ENCODE peak calls at places on chromosomes 5 and 9, in nine cellular contexts. V is fibroblast of mammary gland; J is CD8-positive, alpha-beta T cell; A is mesothelial cell of epicardium; Z is astrocyte of the spinal cord; I is GM23338; W is glutamatergic neuron; T is cardiac muscle cell; G is HFFc6. O is an unnamed sample.
A peak's percentile ranks its signal among the peaks of the same experiment; 100 is the strongest.

GRCh38 chr5:119250946-119251901 is 104.6 kb upstream of the TNFAIP8 start:
- DNase-seq in V (peak; percentile 60), J (no peak), A (no peak), Z (peak; percentile 18), I (no peak), W (no peak), T (no peak), G (no peak), O (no peak)

GRCh38 chr9:37904647-37905505 is 949 bp upstream of the SLC25A51 start:
- DNase-seq in V (peak; percentile 61), J (no peak), A (no peak), Z (no peak), I (no peak), W (no peak), T (no peak), G (no peak), O (no peak)

GRCh38 chr9:78236511-78236950 is 656 bp downstream of the CEP78 start:
- DNase-seq in V (peak; percentile 6), J (no peak), A (no peak), Z (no peak), I (peak; percentile 58), W (no peak), T (no peak), G (no peak), O (no peak)

GRCh38 chr9:124258765-124259272 is 1.1 kb downstream of the NEK6 start:
- DNase-seq in V (no peak), J (no peak), A (no peak), Z (no peak), I (peak; percentile 58), W (peak; percentile 43), T (peak; percentile 49), G (no peak), O (no peak)

GRCh38 chr9:129140397-129141065 is 29.3 kb downstream of the PTPA start:
- DNase-seq in V (peak; percentile 58), J (peak; percentile 20), A (peak; percentile 56), Z (peak; percentile 74), I (peak; percentile 50), W (peak; percentile 66), T (no peak), G (peak; percentile 35), O (peak; percentile 30)

GRCh38 chr9:89734561-89734960 is 129.7 kb downstream of the GADD45G start:
- DNase-seq in V (no peak), J (no peak), A (no peak), Z (no peak), I (no peak), W (no peak), T (no peak), G (no peak), O (no peak)

GRCh38 chr5:102857090-102857818 is 102.1 kb downstream of the PAM start:
- DNase-seq in V (peak; percentile 84), J (no peak), A (no peak), Z (no peak), I (no peak), W (no peak), T (no peak), G (peak; percentile 47), O (no peak)

GRCh38 chr5:131587541-131587940 is 47.5 kb downstream of the RAPGEF6 start:
- DNase-seq in V (peak; percentile 46), J (no peak), A (no peak), Z (peak; percentile 13), I (no peak), W (no peak), T (no peak), G (peak; percentile 22), O (no peak)

GRCh38 chr5:176536132-176536901 is 885 bp downstream of the RNF44 start:
- DNase-seq in V (peak; percentile 70), J (peak; percentile 90), A (peak; percentile 75), Z (peak; percentile 89), I (peak; percentile 83), W (peak; percentile 81), T (peak; percentile 90), G (peak; percentile 51), O (peak; percentile 62)

GRCh38 chr5:195401-196160 is 4.3 kb downstream of the LRRC14B start:
- DNase-seq in V (no peak), J (no peak), A (no peak), Z (no peak), I (peak; percentile 45), W (peak; percentile 44), T (peak; percentile 38), G (no peak), O (no peak)

GRCh38 chr9:107685901-107686300 is 196.3 kb upstream of the KLF4 start:
- DNase-seq in V (peak; percentile 42), J (no peak), A (no peak), Z (no peak), I (no peak), W (no peak), T (no peak), G (no peak), O (no peak)

GRCh38 chr9:14517154-14517906 is 175.9 kb downstream of the ZDHHC21 start:
- DNase-seq in V (no peak), J (no peak), A (no peak), Z (no peak), I (no peak), W (no peak), T (no peak), G (no peak), O (no peak)

GRCh38 chr9:121305269-121305994 is 37.5 kb downstream of the GSN start:
- DNase-seq in V (peak; percentile 81), J (no peak), A (no peak), Z (no peak), I (no peak), W (peak; percentile 34), T (no peak), G (no peak), O (no peak)

DNA sequence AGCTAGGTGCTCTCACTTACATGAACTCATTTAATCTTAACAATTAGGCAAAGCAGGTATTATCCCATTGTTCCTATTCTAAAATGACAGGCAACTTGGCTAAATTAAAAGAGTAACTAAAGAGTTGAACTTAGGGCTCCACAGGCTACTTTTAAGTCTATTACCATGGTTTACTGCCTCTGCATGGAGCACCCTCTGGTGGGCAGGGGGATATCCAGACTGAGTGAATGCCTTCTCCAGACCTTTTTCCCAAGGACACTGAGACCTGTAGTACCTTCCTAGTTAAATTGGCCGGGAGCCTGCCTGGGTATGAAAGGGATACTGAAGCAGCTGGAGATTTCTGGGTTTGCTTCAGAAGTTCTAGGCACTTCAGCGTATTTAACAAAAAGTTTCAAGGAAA is 238.1 kb downstream of the ELAVL2 start:
- DNase-seq in V (no peak), J (no peak), A (no peak), Z (no peak), I (peak; percentile 62), W (no peak), T (no peak), G (no peak), O (no peak)
- TF ChIP-seq CTCF in V (no peak), J (no peak), A (no peak), Z (no peak), I (peak; percentile 78), W (no peak), T (no peak), G (no peak), O (no peak)

GRCh38 chr5:154608531-154609011 is 130.5 kb upstream of the HAND1 start:
- DNase-seq in V (no peak), J (no peak), A (no peak), Z (no peak), I (peak; percentile 43), W (no peak), T (peak; percentile 44), G (no peak), O (no peak)
- TF ChIP-seq CTCF in V (no peak), J (no peak), A (no peak), Z (no peak), I (no peak), W (no peak), T (no peak), G (no peak), O (no peak)

GRCh38 chr5:54900906-54901725 is 84.3 kb downstream of the ESM1 start:
- DNase-seq in V (peak; percentile 97), J (no peak), A (no peak), Z (peak; percentile 27), I (no peak), W (no peak), T (no peak), G (peak; percentile 54), O (no peak)

GRCh38 chr5:54905942-54906537 is 79.4 kb downstream of the ESM1 start:
- DNase-seq in V (peak; percentile 75), J (peak; percentile 75), A (peak; percentile 75), Z (peak; percentile 80), I (peak; percentile 87), W (peak; percentile 66), T (peak; percentile 78), G (peak; percentile 65), O (peak; percentile 38)

GRCh38 chr5:54902817-54903473 is 82.4 kb downstream of the ESM1 start:
- DNase-seq in V (peak; percentile 74), J (no peak), A (no peak), Z (peak; percentile 65), I (no peak), W (no peak), T (no peak), G (peak; percentile 23), O (no peak)

GRCh38 chr5:54905246-54905770 is 80.1 kb downstream of the ESM1 start:
- DNase-seq in V (peak; percentile 28), J (no peak), A (no peak), Z (no peak), I (no peak), W (no peak), T (no peak), G (no peak), O (no peak)

GRCh38 chr5:54904425-54904824 is 81.0 kb downstream of the ESM1 start:
- DNase-seq in V (peak; percentile 68), J (no peak), A (no peak), Z (peak; percentile 58), I (peak; percentile 67), W (no peak), T (peak; percentile 66), G (peak; percentile 57), O (no peak)
- TF ChIP-seq CTCF in V (peak; percentile 67), J (no peak), A (peak; percentile 41), Z (peak; percentile 78), I (peak; percentile 77), W (peak; percentile 46), T (peak; percentile 71), G (peak; percentile 82), O (peak; percentile 68)

GRCh38 chr5:164207646-164208045 is 702.2 kb downstream of the MAT2B start:
- DNase-seq in V (peak; percentile 8), J (no peak), A (no peak), Z (no peak), I (no peak), W (no peak), T (no peak), G (no peak), O (no peak)
- TF ChIP-seq CTCF in V (no peak), J (no peak), A (no peak), Z (no peak), I (no peak), W (no peak), T (no peak), G (no peak), O (no peak)

DNA sequence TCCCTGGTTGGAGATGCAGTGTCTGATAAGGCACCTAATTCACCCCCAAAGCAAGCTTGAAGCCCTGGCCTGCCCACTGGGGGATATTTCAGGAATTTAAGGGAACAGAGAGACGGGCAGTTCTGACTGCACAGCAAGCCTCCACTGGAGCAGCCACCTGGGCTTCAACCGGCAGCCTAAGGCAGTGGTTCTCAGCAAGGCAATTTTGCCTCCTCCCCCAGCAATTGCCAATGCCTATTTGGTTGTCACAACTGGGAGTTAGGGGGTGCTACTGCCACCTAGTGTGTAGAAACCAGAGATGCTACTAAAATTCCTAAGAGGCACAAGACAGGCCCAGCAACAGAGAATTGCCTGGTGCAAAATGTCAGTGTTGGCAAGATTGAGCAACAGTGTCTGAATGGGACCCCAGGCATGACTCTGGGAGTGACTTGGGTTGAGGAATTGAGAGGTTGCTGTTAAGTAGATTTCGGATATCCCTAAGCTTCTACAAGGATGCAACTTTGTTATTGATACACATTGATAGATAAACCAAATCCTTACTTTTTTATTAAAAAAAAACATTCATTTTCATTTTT is 58.7 kb upstream of the CTSL start:
- DNase-seq in V (peak; percentile 40), J (no peak), A (no peak), Z (no peak), I (peak; percentile 79), W (no peak), T (no peak), G (no peak), O (no peak)
- TF ChIP-seq CTCF in V (peak; percentile 37), J (no peak), A (peak; percentile 38), Z (peak; percentile 19), I (peak; percentile 70), W (no peak), T (peak; percentile 6), G (peak; percentile 51), O (peak; percentile 49)

O was measured in progenitor cell of endocrine pancreas.